ENCODE peak calls at places on chromosomes 1 and 21, in five cellular contexts. O is activated T-helper 1 cell treated with anti-CD3 and anti-CD28 coated beads, Interleukin-12 subunit alpha, Interleukin-12 subunit beta, Interleukin-2, Interleukin-4 antibody, amounts not matched to agents 30 ng/mL and 10 ng/mL and 1 ng/mL, durations not matched to agents 14 hours and 24 hours and 36 hours; Q is effector CD4-positive, alpha-beta T cell; Z is activated naive CD8-positive, alpha-beta T cell treated with anti-CD3 and anti-CD28 coated beads for 36 hours; M is HTR-8/SVneo. T is an unnamed sample.

GRCh38 chr1:110677016-110677415 is 2.3 kb upstream of the KCNA3 start:
- DNase-seq in M (no peak), Z (no peak), O (no peak), Q (no peak), T (no peak)

GRCh38 chr1:10693497-10694273 is 102.8 kb downstream of the CASZ1 start:
- DNase-seq in M (peak), Z (peak), Q (peak), O (peak), T (peak)

GRCh38 chr1:58580186-58580585 is 3.1 kb upstream of the TACSTD2 start:
- DNase-seq in O (no peak), M (no peak), Q (no peak), Z (no peak), T (no peak)

GRCh38 chr1:169970114-169970513 is 76.4 kb upstream of the SCYL3 start:
- DNase-seq in Z (no peak), O (no peak), M (no peak), Q (no peak), T (no peak)

GRCh38 chr1:19374926-19375325 is 62.8 kb downstream of the SLC66A1 start:
- DNase-seq in O (no peak), Z (no peak), M (no peak), Q (no peak), T (no peak)

GRCh38 chr1:203512830-203513578 is 19.1 kb downstream of the OPTC start:
- DNase-seq in M (peak), Q (no peak), Z (peak), O (peak), T (no peak)

GRCh38 chr1:29162476-29163138 is 19.1 kb downstream of the SRSF4 start:
- DNase-seq in O (no peak), Z (no peak), M (no peak), Q (no peak), T (no peak)

GRCh38 chr1:92017656-92018055 is 12.1 kb upstream of the EPHX4 start:
- DNase-seq in Z (no peak), M (no peak), Q (no peak), O (no peak), T (no peak)

GRCh38 chr1:166944186-166944967 is 31.0 kb downstream of the ILDR2 start:
- DNase-seq in O (no peak), Z (no peak), Q (no peak), M (no peak), T (no peak)

GRCh38 chr1:114009393-114009792 is 30.1 kb downstream of the OLFML3 start:
- DNase-seq in Z (no peak), Q (no peak), M (no peak), O (no peak), T (no peak)

GRCh38 chr1:169604781-169605560 is 18.7 kb upstream of the F5 start:
- DNase-seq in M (no peak), O (peak), Z (peak), Q (peak), T (peak)

GRCh38 chr1:100358210-100358609 is 5.9 kb downstream of the CDC14A start:
- DNase-seq in Q (no peak), O (no peak), Z (no peak), M (no peak), T (no peak)

GRCh38 chr21:39633043-39633442 is 20.3 kb downstream of the B3GALT5 start:
- DNase-seq in Q (no peak), M (no peak), Z (no peak), O (no peak), T (no peak)

GRCh38 chr1:156499703-156500577 is 635 bp downstream of the MEF2D start:
- DNase-seq in O (no peak), M (no peak), Q (peak), Z (no peak), T (peak)

GRCh38 chr1:204872262-204872881 is 1.7 kb downstream of the NFASC start:
- DNase-seq in Q (no peak), Z (no peak), O (no peak), M (no peak), T (no peak)

GRCh38 chr1:225580180-225581099 is 72.5 kb downstream of the ENAH start:
- DNase-seq in O (no peak), M (no peak), Z (no peak), Q (no peak), T (no peak)

GRCh38 chr1:16614361-16615252 is 1.2 kb upstream of the NBPF1 start:
- DNase-seq in O (peak), M (no peak), Q (peak), Z (no peak), T (no peak)

GRCh38 chr1:205793959-205794730 is 18.9 kb downstream of the SLC41A1 start:
- DNase-seq in O (no peak), Q (no peak), M (no peak), Z (no peak), T (no peak)

GRCh38 chr1:153478047-153478691 is 17.7 kb upstream of the S100A7 start:
- DNase-seq in Z (no peak), O (no peak), M (no peak), Q (no peak), T (no peak)

GRCh38 chr1:213693864-213694263 is 293.9 kb upstream of the PROX1 start:
- DNase-seq in O (no peak), M (no peak), Q (no peak), Z (no peak), T (no peak)

GRCh38 chr1:161480381-161481035 is 24.7 kb upstream of the FCGR2A start:
- DNase-seq in Z (no peak), Q (no peak), M (no peak), O (no peak), T (no peak)

GRCh38 chr1:89557954-89558353 is 33.3 kb downstream of the LRRC8B start:
- DNase-seq in O (no peak), Q (no peak), Z (no peak), M (no peak), T (no peak)

GRCh38 chr1:100461222-100461621 is 76.7 kb upstream of the GPR88 start:
- DNase-seq in O (no peak), M (no peak), Q (no peak), Z (no peak), T (no peak)

GRCh38 chr1:50693829-50694228 is 266.2 kb downstream of the FAF1 start:
- DNase-seq in M (no peak), Q (no peak), Z (no peak), O (no peak), T (no peak)

T was measured in effector memory CD4-positive, alpha-beta T cell.